ENCODE peak calls at places on chromosomes 3 and 15, in six cellular contexts. R is AG08395, H is EH, M is IMR-90, X is NCI-H1105, V is kidney tubule cell. C is an unnamed sample.

GRCh38 chr3:30641612-30642251 is 35.3 kb downstream of the TGFBR2 start:
- DNase-seq in R (no peak), M (no peak), X (no peak), V (no peak), H (no peak), C (no peak)

GRCh38 chr3:39104961-39105686 is 2.3 kb downstream of the GORASP1 start:
- DNase-seq in M (no peak), R (no peak), X (peak; percentile 33), H (no peak), V (peak; percentile 53), C (no peak)

GRCh38 chr15:25175033-25175788 is 220.4 kb downstream of the SNRPN start:
- DNase-seq in R (no peak), X (no peak), M (no peak), H (no peak), V (no peak), C (no peak)

GRCh38 chr3:157920804-157921203 is 185.4 kb downstream of the SHOX2 start:
- DNase-seq in H (no peak), M (no peak), V (no peak), X (peak; percentile 99), R (no peak), C (peak; percentile 10)

GRCh38 chr3:164687211-164687610 is 391.1 kb downstream of the SI start:
- DNase-seq in V (no peak), M (no peak), X (no peak), R (no peak), H (no peak), C (no peak)

GRCh38 chr15:87846746-87847145 is 409.8 kb downstream of the NTRK3 start:
- DNase-seq in M (no peak), V (no peak), H (no peak), X (no peak), R (no peak), C (no peak)

GRCh38 chr3:133895208-133896001 is at the start of gene RAB6B:
- DNase-seq in M (peak; percentile 20), R (peak; percentile 85), H (peak; percentile 51), V (peak; percentile 48), X (peak; percentile 69), C (peak; percentile 76)

GRCh38 chr3:121517950-121518349 is 27.8 kb downstream of the POLQ start:
- DNase-seq in M (peak; percentile 11), H (no peak), R (no peak), X (no peak), V (no peak), C (no peak)

GRCh38 chr3:107938128-107938527 is 152.7 kb downstream of the CD47 start:
- DNase-seq in X (no peak), R (peak; percentile 75), V (peak; percentile 62), H (peak; percentile 44), M (peak; percentile 42), C (peak; percentile 42)

GRCh38 chr3:134008630-134009156 is 21.0 kb downstream of the SLCO2A1 start:
- DNase-seq in M (peak; percentile 84), V (peak; percentile 99), R (peak; percentile 75), H (peak; percentile 99), X (no peak), C (no peak)

GRCh38 chr3:182325213-182325941 is 467.9 kb upstream of the ATP11B start:
- DNase-seq in H (no peak), X (no peak), V (peak; percentile 45), R (no peak), M (no peak), C (no peak)

GRCh38 chr3:42655331-42655888 is 1.9 kb downstream of the ZBTB47 start:
- DNase-seq in V (no peak), H (peak; percentile 17), X (no peak), M (no peak), R (no peak), C (no peak)

GRCh38 chr3:132445812-132446211 is 28.5 kb downstream of the DNAJC13 start:
- DNase-seq in H (peak; percentile 94), X (no peak), R (peak; percentile 46), M (peak; percentile 61), V (peak; percentile 13), C (no peak)

GRCh38 chr3:43948013-43948412 is 257.3 kb downstream of the ABHD5 start:
- DNase-seq in X (no peak), H (no peak), R (no peak), M (no peak), V (no peak), C (no peak)

GRCh38 chr3:58946875-58947274 is 103.0 kb downstream of the CFAP20DC start:
- DNase-seq in M (no peak), V (no peak), R (no peak), H (no peak), X (no peak), C (no peak)

GRCh38 chr3:108780235-108780634 is 23.0 kb upstream of the RETNLB start:
- DNase-seq in M (no peak), R (no peak), H (no peak), X (no peak), V (no peak), C (no peak)

GRCh38 chr15:83999396-84000120 is 236.0 kb upstream of the GOLGA6L4 start:
- DNase-seq in M (peak; percentile 2), R (no peak), H (no peak), V (peak; percentile 79), X (no peak), C (no peak)

GRCh38 chr3:185363662-185364203 is 797 bp downstream of the MAP3K13 start:
- DNase-seq in H (no peak), M (no peak), X (no peak), V (no peak), R (no peak), C (peak; percentile 7)

GRCh38 chr3:197000211-197000610 is 29.4 kb downstream of the MELTF start:
- DNase-seq in X (no peak), R (no peak), V (no peak), H (peak; percentile 31), M (peak; percentile 4), C (no peak)

GRCh38 chr15:40790723-40791122 is 16.2 kb upstream of the ZFYVE19 start:
- DNase-seq in R (no peak), H (peak; percentile 34), V (peak; percentile 77), M (no peak), X (no peak), C (no peak)

GRCh38 chr3:42672495-42672894 is 12.8 kb upstream of the KLHL40 start:
- DNase-seq in H (no peak), V (no peak), R (no peak), M (no peak), X (no peak), C (no peak)

GRCh38 chr15:92012368-92012629 is 158.8 kb downstream of the SLCO3A1 start:
- DNase-seq in H (peak; percentile 3), X (no peak), V (peak; percentile 72), M (peak; percentile 12), R (no peak), C (no peak)

GRCh38 chr3:132783152-132783551 is 60.9 kb upstream of the NPHP3 start:
- DNase-seq in M (no peak), V (peak; percentile 67), R (peak; percentile 35), H (peak; percentile 71), X (no peak), C (no peak)

GRCh38 chr3:15743587-15744009 is 54.2 kb downstream of the ANKRD28 start:
- DNase-seq in M (no peak), R (no peak), H (no peak), X (no peak), V (peak; percentile 3), C (no peak)

GRCh38 chr3:61353353-61353752 is 102.1 kb upstream of the FHIT start:
- DNase-seq in H (no peak), R (no peak), V (no peak), M (no peak), X (no peak), C (peak; percentile 2)

GRCh38 chr15:24848050-24848449 is 106.7 kb upstream of the SNRPN start:
- DNase-seq in X (no peak), R (peak; percentile 43), H (peak; percentile 11), M (peak; percentile 57), V (peak; percentile 28), C (peak; percentile 56)

GRCh38 chr3:151439652-151440125 is 21.2 kb downstream of the IGSF10 start:
- DNase-seq in H (peak; percentile 76), X (peak; percentile 49), V (peak; percentile 59), M (peak; percentile 78), R (peak; percentile 69), C (peak; percentile 41)

GRCh38 chr15:90439946-90440345 is 51.9 kb downstream of the IQGAP1 start:
- DNase-seq in X (no peak), V (no peak), H (no peak), M (no peak), R (no peak), C (no peak)

GRCh38 chr3:141539441-141540187 is 52.8 kb downstream of the RASA2 start:
- DNase-seq in X (no peak), M (peak; percentile 31), H (peak; percentile 37), V (no peak), R (no peak), C (no peak)

C was measured in G401.